ENCODE peak calls at places on chromosomes 3 and 15, in nine cellular contexts. B, R, M, T, N, P, G, I and C are unnamed samples.
A peak's percentile ranks its signal among the peaks of the same experiment; 100 is the strongest.

GRCh38 chr3:183178833-183179549 is 16.5 kb upstream of the LAMP3 start:
- DNase-seq in R (peak; percentile 36), N (peak; percentile 55), P (peak; percentile 35), B (peak; percentile 78), I (peak; percentile 64), M (no peak), G (no peak), T (peak; percentile 77), C (no peak)

GRCh38 chr15:48221885-48222284 is 15.8 kb downstream of the SLC12A1 start:
- DNase-seq in T (no peak), G (no peak), R (no peak), B (no peak), I (no peak), P (peak; percentile 3), N (no peak), M (peak; percentile 10), C (no peak)

GRCh38 chr3:69505770-69506407 is 120.0 kb upstream of the FRMD4B start:
- DNase-seq in P (no peak), G (no peak), I (peak; percentile 13), R (no peak), T (no peak), M (peak; percentile 46), B (no peak), N (no peak), C (no peak)

GRCh38 chr15:85865070-85865684 is 70.5 kb upstream of the KLHL25 start:
- DNase-seq in T (no peak), R (peak; percentile 80), M (peak; percentile 36), G (peak; percentile 21), N (peak; percentile 56), B (no peak), I (peak; percentile 73), P (peak; percentile 49), C (no peak)

GRCh38 chr15:31402511-31403056 is 75.9 kb downstream of the KLF13 start:
- DNase-seq in R (no peak), T (no peak), I (peak; percentile 59), G (no peak), N (no peak), P (no peak), B (no peak), M (no peak), C (no peak)

GRCh38 chr3:113079532-113079931 is 88.7 kb downstream of the GTPBP8 start:
- DNase-seq in G (no peak), I (no peak), N (no peak), B (no peak), R (no peak), T (no peak), P (peak; percentile 37), M (no peak), C (no peak)

GRCh38 chr15:59925123-59925522 is 79.0 kb upstream of the FOXB1 start:
- DNase-seq in T (no peak), B (no peak), M (no peak), I (no peak), N (no peak), G (no peak), R (no peak), P (no peak), C (no peak)

GRCh38 chr15:94206463-94207167 is 24.7 kb upstream of the MCTP2 start:
- DNase-seq in T (no peak), R (no peak), P (peak; percentile 68), B (no peak), G (no peak), N (peak; percentile 64), M (no peak), I (no peak), C (no peak)

GRCh38 chr3:47741925-47742324 is 39.8 kb downstream of the SMARCC1 start:
- DNase-seq in N (no peak), I (no peak), T (no peak), G (no peak), R (no peak), P (no peak), B (no peak), M (no peak), C (no peak)